ENCODE peak calls at places on chromosomes 7 and 10, in six cellular contexts. S, J, P, H, U and I are unnamed samples.

GRCh38 chr7:131364767-131365344 is 37.2 kb downstream of the MKLN1 start:
- DNase-seq in S (no peak), J (no peak), P (no peak), H (no peak), U (no peak), I (no peak)

GRCh38 chr10:60572511-60573194 is 183.0 kb upstream of the ANK3 start:
- DNase-seq in S (peak), J (peak), P (no peak), H (peak), U (no peak), I (peak)

GRCh38 chr10:21888959-21889358 is 114.6 kb downstream of the DNAJC1 start:
- DNase-seq in S (no peak), J (no peak), P (no peak), H (no peak), U (no peak), I (no peak)

GRCh38 chr10:71043858-71044257 is 155.5 kb upstream of the PCBD1 start:
- DNase-seq in S (no peak), J (no peak), P (peak), H (no peak), U (no peak), I (no peak)

GRCh38 chr7:112207106-112207592 is 654 bp downstream of the ZNF277 start:
- DNase-seq in S (no peak), J (no peak), P (no peak), H (no peak), U (no peak), I (peak)

GRCh38 chr10:1074748-1075358 is 18.7 kb downstream of the WDR37 start:
- DNase-seq in S (peak), J (no peak), P (no peak), H (no peak), U (no peak), I (peak)

GRCh38 chr7:138049505-138050116 is 26.6 kb upstream of the AKR1D1 start:
- DNase-seq in S (no peak), J (no peak), P (no peak), H (no peak), U (no peak), I (no peak)

GRCh38 chr10:46560381-46560780 is 3.9 kb upstream of the GPRIN2 start:
- DNase-seq in S (no peak), J (no peak), P (peak), H (no peak), U (no peak), I (no peak)

GRCh38 chr7:101882595-101883564 is 65.5 kb downstream of the CUX1 start:
- DNase-seq in S (peak), J (peak), P (peak), H (peak), U (no peak), I (peak)